ENCODE peak calls at places on chromosomes 7 and 10, in seven cellular contexts. E is SK-N-SH, D is K562, M is HCT116, Q is H1, X is HepG2, P is GM12878. U is an unnamed sample.

GRCh38 chr7:44791278-44792219 is 4.9 kb upstream of the PPIA start:
- DNase-seq in E (no peak), D (no peak), M (no peak), Q (no peak), X (peak; percentile 57), P (no peak), U (no peak)

GRCh38 chr7:88859288-88859687 is 63.8 kb upstream of the TEX47 start:
- DNase-seq in E (no peak), D (no peak), M (no peak), Q (no peak), X (no peak), P (no peak), U (no peak)

GRCh38 chr7:108253275-108254044 is 123.3 kb upstream of the LAMB4 start:
- DNase-seq in E (no peak), D (no peak), M (no peak), Q (no peak), X (no peak), P (no peak), U (no peak)

GRCh38 chr7:102148799-102149198 is 137.9 kb upstream of the SH2B2 start:
- DNase-seq in E (no peak), D (no peak), M (no peak), Q (no peak), X (no peak), P (no peak), U (no peak)

GRCh38 chr7:101983147-101983811 is 165.9 kb downstream of the CUX1 start:
- DNase-seq in E (no peak), D (no peak), M (no peak), Q (no peak), X (no peak), P (no peak), U (no peak)

GRCh38 chr10:95326396-95326795 is 35.6 kb upstream of the PDLIM1 start:
- DNase-seq in E (no peak), D (no peak), M (no peak), Q (no peak), X (no peak), P (no peak), U (no peak)

GRCh38 chr7:146116452-146117219 is at the start of gene CNTNAP2:
- DNase-seq in E (peak; percentile 86), D (no peak), M (no peak), Q (peak; percentile 50), X (no peak), P (no peak), U (no peak)

GRCh38 chr10:35127289-35127891 is 744 bp downstream of the CREM start:
- DNase-seq in E (peak; percentile 54), D (peak; percentile 47), M (no peak), Q (no peak), X (peak; percentile 7), P (no peak), U (no peak)

GRCh38 chr10:99880071-99880835 is 97.8 kb downstream of the ABCC2 start:
- DNase-seq in E (no peak), D (no peak), M (no peak), Q (no peak), X (no peak), P (no peak), U (no peak)

GRCh38 chr7:104196161-104196560 is 11.7 kb downstream of the ORC5 start:
- DNase-seq in E (no peak), D (no peak), M (no peak), Q (no peak), X (no peak), P (no peak), U (no peak)

GRCh38 chr7:37180828-37181549 is 267.7 kb downstream of the ELMO1 start:
- DNase-seq in E (no peak), D (no peak), M (no peak), Q (no peak), X (no peak), P (no peak), U (no peak)

GRCh38 chr10:44517635-44518034 is 132.7 kb upstream of the CXCL12 start:
- DNase-seq in E (peak; percentile 6), D (peak; percentile 50), M (peak; percentile 10), Q (no peak), X (peak; percentile 10), P (no peak), U (peak; percentile 50)

GRCh38 chr7:92810242-92810611 is 26.1 kb downstream of the CDK6 start:
- DNase-seq in E (no peak), D (no peak), M (no peak), Q (no peak), X (no peak), P (no peak), U (no peak)

GRCh38 chr10:125284875-125285597 is 124.7 kb upstream of the CTBP2 start:
- DNase-seq in E (no peak), D (peak; percentile 52), M (peak; percentile 58), Q (no peak), X (no peak), P (no peak), U (no peak)

GRCh38 chr7:3880221-3880935 is 579.3 kb downstream of the SDK1 start:
- DNase-seq in E (peak; percentile 74), D (no peak), M (no peak), Q (no peak), X (no peak), P (no peak), U (no peak)

GRCh38 chr7:139731802-139732470 is 45.9 kb downstream of the HIPK2 start:
- DNase-seq in E (no peak), D (no peak), M (peak; percentile 79), Q (no peak), X (peak; percentile 80), P (no peak), U (peak; percentile 87)

GRCh38 chr10:21022821-21023220 is 125.7 kb upstream of the NEBL start:
- DNase-seq in E (no peak), D (no peak), M (no peak), Q (no peak), X (no peak), P (no peak), U (no peak)

GRCh38 chr10:21020545-21020944 is 123.4 kb upstream of the NEBL start:
- DNase-seq in E (peak; percentile 19), D (peak; percentile 77), M (peak; percentile 19), Q (peak; percentile 15), X (peak; percentile 27), P (peak; percentile 21), U (no peak)

GRCh38 chr10:21015838-21016237 is 118.7 kb upstream of the NEBL start:
- DNase-seq in E (no peak), D (no peak), M (no peak), Q (no peak), X (no peak), P (no peak), U (no peak)

GRCh38 chr10:21021843-21022594 is 124.9 kb upstream of the NEBL start:
- DNase-seq in E (no peak), D (peak; percentile 11), M (no peak), Q (no peak), X (peak; percentile 44), P (no peak), U (peak; percentile 63)

GRCh38 chr10:21021231-21021630 is 124.1 kb upstream of the NEBL start:
- DNase-seq in E (no peak), D (no peak), M (no peak), Q (no peak), X (no peak), P (no peak), U (no peak)
- TF ChIP-seq JUND in E (no peak), D (no peak), M (no peak), Q (no peak), X (no peak), P (no peak), U (no peak)

GRCh38 chr10:27020243-27020642 is 80.1 kb downstream of the ANKRD26 start:
- DNase-seq in E (no peak), D (no peak), M (no peak), Q (no peak), X (no peak), P (no peak), U (no peak)

GRCh38 chr10:27022048-27022447 is 78.2 kb downstream of the ANKRD26 start:
- DNase-seq in E (no peak), D (no peak), M (no peak), Q (no peak), X (no peak), P (no peak), U (peak; percentile 24)

DNA sequence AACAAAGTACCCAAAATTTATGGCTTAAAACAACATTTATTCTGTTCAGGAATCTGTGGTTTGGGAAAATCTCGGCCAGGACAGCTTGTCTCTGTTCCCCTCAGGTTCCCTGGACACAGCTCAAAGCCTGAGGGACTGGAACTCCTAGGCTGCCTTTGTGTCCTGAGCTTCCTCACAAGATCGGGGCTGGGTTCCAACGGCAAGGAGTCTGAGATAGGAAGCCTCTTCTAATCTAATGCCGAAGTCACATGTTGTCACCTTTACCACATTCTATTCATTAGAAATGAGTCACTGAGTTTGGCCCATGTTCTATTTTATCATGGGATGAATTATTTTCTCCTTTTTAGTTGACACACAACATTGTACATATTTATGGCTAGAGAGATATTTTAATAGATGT is 80.5 kb downstream of the ANKRD26 start:
- DNase-seq in E (no peak), D (no peak), M (no peak), Q (no peak), X (no peak), P (no peak), U (no peak)
- TF ChIP-seq JUND in E (no peak), D (no peak), M (no peak), Q (no peak), X (no peak), P (no peak), U (no peak)

DNA sequence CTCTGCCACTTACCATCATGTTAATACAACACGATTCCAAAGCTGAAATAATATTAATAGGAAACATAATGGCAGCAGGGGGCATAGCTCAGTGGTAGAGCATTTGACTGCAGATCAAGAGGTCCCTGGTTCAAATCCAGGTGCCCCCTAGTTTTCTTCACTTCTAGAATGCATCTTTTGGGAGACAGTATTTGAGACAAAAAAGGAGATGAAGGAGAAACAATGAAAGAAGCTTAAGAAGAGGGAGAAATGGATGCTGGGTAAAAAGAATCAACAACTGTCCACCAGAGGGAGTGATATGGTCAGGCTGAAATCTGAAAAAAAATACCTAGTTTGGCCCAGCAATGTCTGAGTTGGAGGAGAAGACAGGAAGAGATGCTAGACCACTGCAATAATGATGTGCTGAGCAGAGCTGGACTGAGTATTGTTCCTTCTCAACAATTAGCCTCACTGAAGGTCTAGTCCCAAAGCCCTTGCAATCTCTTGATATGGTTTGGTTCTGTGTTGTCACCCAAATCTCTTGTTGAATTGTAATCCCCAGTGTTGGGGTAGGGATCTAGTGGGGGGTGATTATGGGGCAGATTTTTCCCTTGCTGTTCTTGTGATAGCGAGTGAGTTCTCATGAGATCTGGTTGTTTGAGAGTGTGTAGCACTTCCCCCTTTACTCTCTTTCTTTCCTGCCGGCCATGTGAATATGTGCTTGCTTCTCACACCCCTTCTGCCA is 48.3 kb downstream of the ZNF783 start:
- DNase-seq in E (peak; percentile 69), D (peak; percentile 72), M (peak; percentile 91), Q (no peak), X (peak; percentile 53), P (peak; percentile 36), U (peak; percentile 21)
- TF ChIP-seq JUND in E (no peak), D (peak; percentile 16), M (no peak), Q (no peak), X (no peak), P (no peak), U (no peak)

GRCh38 chr7:30727061-30727945 is 24.6 kb upstream of the INMT start:
- DNase-seq in E (no peak), D (no peak), M (no peak), Q (no peak), X (no peak), P (no peak), U (no peak)
- TF ChIP-seq JUND in E (no peak), D (no peak), M (no peak), Q (no peak), X (no peak), P (no peak), U (no peak)

GRCh38 chr10:30348378-30348776 is 701 bp downstream of the MTPAP start:
- DNase-seq in E (no peak), D (no peak), M (no peak), Q (no peak), X (no peak), P (peak; percentile 2), U (no peak)
- TF ChIP-seq JUND in E (no peak), D (no peak), M (no peak), Q (no peak), X (no peak), P (no peak), U (no peak)